ENCODE peak calls at places on chromosomes 3 and 15, in seven cellular contexts. F is left ventricle myocardium inferior, C is tibial artery, S is cardiac fibroblast, D is Peyer's patch, V is upper lobe of right lung, A is GM12865. T is an unnamed sample.

GRCh38 chr3:154901263-154901662 is 178.9 kb upstream of the MME start:
- DNase-seq in F (no peak), C (no peak), S (no peak), D (no peak), V (no peak), A (no peak), T (no peak)

GRCh38 chr3:150917941-150918340 is 12.7 kb upstream of the MINDY4B start:
- DNase-seq in F (no peak), C (no peak), S (no peak), D (no peak), V (no peak), A (peak; percentile 16), T (no peak)

GRCh38 chr3:138974467-138974866 is 27.4 kb downstream of the FOXL2NB start:
- DNase-seq in F (no peak), C (no peak), S (peak; percentile 21), D (no peak), V (no peak), A (no peak), T (no peak)

GRCh38 chr3:180183346-180183745 is 146.6 kb upstream of the PEX5L start:
- DNase-seq in F (no peak), C (no peak), S (no peak), D (no peak), V (no peak), A (no peak), T (no peak)

GRCh38 chr15:25825215-25825614 is 37.9 kb downstream of the ATP10A start:
- DNase-seq in F (no peak), C (no peak), S (no peak), D (no peak), V (no peak), A (no peak), T (no peak)

GRCh38 chr15:99014803-99015676 is 7.4 kb upstream of the PGPEP1L start:
- DNase-seq in F (peak; percentile 34), C (peak; percentile 79), S (peak; percentile 31), D (no peak), V (peak; percentile 88), A (peak; percentile 89), T (no peak)

GRCh38 chr3:39757312-39757711 is 52.1 kb upstream of the MYRIP start:
- DNase-seq in F (no peak), C (no peak), S (peak; percentile 27), D (no peak), V (no peak), A (no peak), T (no peak)

GRCh38 chr3:43171770-43172169 is 65.9 kb upstream of the POMGNT2 start:
- DNase-seq in F (no peak), C (no peak), S (no peak), D (no peak), V (no peak), A (no peak), T (no peak)

GRCh38 chr3:150797155-150797554 is 34.2 kb upstream of the SIAH2 start:
- DNase-seq in F (no peak), C (no peak), S (no peak), D (no peak), V (no peak), A (no peak), T (no peak)

GRCh38 chr15:60017538-60018199 is 13.6 kb downstream of the FOXB1 start:
- DNase-seq in F (no peak), C (no peak), S (peak; percentile 26), D (no peak), V (no peak), A (no peak), T (no peak)

GRCh38 chr3:143525408-143525807 is 322.9 kb downstream of the SLC9A9 start:
- DNase-seq in F (no peak), C (no peak), S (peak; percentile 77), D (no peak), V (no peak), A (no peak), T (no peak)

GRCh38 chr3:50441818-50442217 is 61.6 kb downstream of the CACNA2D2 start:
- DNase-seq in F (no peak), C (no peak), S (no peak), D (no peak), V (no peak), A (no peak), T (no peak)

GRCh38 chr3:196207833-196208607 is 3.2 kb downstream of the ZDHHC19 start:
- DNase-seq in F (peak; percentile 55), C (no peak), S (peak; percentile 32), D (peak; percentile 42), V (peak; percentile 90), A (peak; percentile 75), T (no peak)

GRCh38 chr15:47184405-47185221 is 532.7 kb upstream of the SEMA6D start:
- DNase-seq in F (peak; percentile 17), C (no peak), S (peak; percentile 7), D (no peak), V (peak; percentile 61), A (no peak), T (no peak)

GRCh38 chr15:51494411-51495314 is 127.9 kb downstream of the DMXL2 start:
- DNase-seq in F (no peak), C (no peak), S (peak; percentile 33), D (no peak), V (no peak), A (no peak), T (peak; percentile 9)

GRCh38 chr3:101809178-101810022 is 30.4 kb downstream of the NXPE3 start:
- DNase-seq in F (no peak), C (no peak), S (peak; percentile 68), D (no peak), V (no peak), A (peak; percentile 65), T (peak; percentile 20)

GRCh38 chr3:179872842-179873241 is 163.9 kb downstream of the PEX5L start:
- DNase-seq in F (no peak), C (no peak), S (no peak), D (no peak), V (no peak), A (no peak), T (no peak)

GRCh38 chr15:63905558-63906265 is 72.0 kb upstream of the HERC1 start:
- DNase-seq in F (no peak), C (peak; percentile 24), S (peak; percentile 25), D (no peak), V (no peak), A (peak; percentile 67), T (no peak)

GRCh38 chr15:35078221-35078915 is 6.7 kb downstream of the NANOGP8 start:
- DNase-seq in F (no peak), C (no peak), S (peak; percentile 79), D (no peak), V (no peak), A (peak; percentile 87), T (peak; percentile 21)

GRCh38 chr3:125359700-125360099 is 15.4 kb downstream of the ZNF148 start:
- DNase-seq in F (no peak), C (no peak), S (no peak), D (no peak), V (no peak), A (no peak), T (no peak)

GRCh38 chr3:74119221-74119620 is 494.5 kb upstream of the PDZRN3 start:
- DNase-seq in F (no peak), C (no peak), S (no peak), D (no peak), V (no peak), A (no peak), T (no peak)

DNA sequence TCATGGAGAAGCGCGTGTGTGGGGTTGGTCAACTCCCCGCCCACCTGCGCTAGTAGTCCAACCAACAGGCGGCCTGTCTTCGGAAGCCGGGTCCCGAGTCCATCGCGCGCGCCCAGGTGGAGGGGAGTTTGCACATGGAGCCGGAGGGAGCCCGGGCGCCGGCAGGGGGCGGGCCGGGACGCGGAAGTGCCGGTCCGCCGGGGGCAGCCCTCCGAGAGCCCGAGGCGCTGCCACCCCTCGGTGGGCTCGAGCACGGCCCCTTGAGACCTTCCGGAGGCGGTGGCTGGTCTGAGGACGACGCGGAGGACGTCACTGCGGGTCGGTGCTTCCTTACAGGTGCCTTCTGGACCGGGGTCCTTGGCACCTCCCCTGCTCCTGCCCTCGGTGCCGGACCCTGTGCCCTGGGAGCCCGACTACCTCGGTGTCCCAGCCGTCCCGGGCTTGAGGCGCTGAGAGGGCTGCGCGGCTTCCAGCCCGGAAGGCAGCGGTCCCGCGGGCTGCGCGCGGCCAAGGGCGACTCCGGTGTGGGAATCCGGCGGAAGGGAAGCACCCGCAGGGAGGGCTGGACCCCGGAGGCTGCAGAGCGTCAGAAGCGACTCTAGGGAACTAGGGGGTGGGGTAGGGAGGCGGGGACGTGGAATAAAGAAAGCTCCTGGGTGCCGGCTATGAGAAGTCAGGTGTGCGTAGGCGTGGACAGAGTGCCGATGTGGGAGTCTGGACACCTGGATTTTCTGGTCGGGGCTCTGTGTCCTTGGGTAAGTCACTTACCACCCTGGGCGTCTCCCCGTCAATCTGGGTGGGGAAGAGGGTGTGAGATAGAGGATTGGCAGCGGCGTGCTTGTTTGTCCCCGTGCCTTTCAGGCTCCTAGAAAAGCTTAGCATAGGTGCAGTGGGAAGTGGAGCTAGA is 212.3 kb downstream of the FGF12 start:
- DNase-seq in F (no peak), C (peak; percentile 61), S (no peak), D (no peak), V (peak; percentile 62), A (peak; percentile 1), T (no peak)
- H3K4me3 ChIP-seq in F (peak overlapping the region; percentile 68), C (peak overlapping the region; percentile 47), S (peak overlapping the region; percentile 36), D (peak overlapping the region; percentile 50), V (peak overlapping the region; percentile 28), A (no peak overlapping the region), T (no peak overlapping the region)

GRCh38 chr3:78204977-78205376 is 1165.1 kb downstream of the ROBO2 start:
- DNase-seq in F (no peak), C (no peak), S (peak; percentile 43), D (no peak), V (no peak), A (no peak), T (peak; percentile 58)
- TF ChIP-seq CTCF in F (peak; percentile 37), C (no peak), S (no peak), D (no peak), V (no peak), A (no peak), T (no peak)

GRCh38 chr3:60775956-60776355 is 475.3 kb downstream of the FHIT start:
- DNase-seq in F (no peak), C (no peak), S (no peak), D (no peak), V (no peak), A (no peak), T (no peak)
- H3K4me3 ChIP-seq in F (no peak overlapping the region), C (no peak overlapping the region), S (no peak overlapping the region), D (no peak overlapping the region), V (no peak overlapping the region), A (no peak overlapping the region), T (no peak overlapping the region)

GRCh38 chr3:145780301-145780700 is 380.7 kb downstream of the PLOD2 start:
- DNase-seq in F (no peak), C (no peak), S (no peak), D (no peak), V (no peak), A (no peak), T (no peak)

GRCh38 chr3:145776782-145777408 is 384.1 kb downstream of the PLOD2 start:
- DNase-seq in F (no peak), C (no peak), S (peak; percentile 86), D (no peak), V (no peak), A (peak; percentile 77), T (peak; percentile 69)
- TF ChIP-seq CTCF in F (peak; percentile 63), C (peak; percentile 33), S (peak; percentile 67), D (peak; percentile 30), V (peak; percentile 52), A (peak; percentile 63), T (peak; percentile 56)

T was measured in HFF-Myc.